ENCODE peak calls at places on chromosome 18, in eight cellular contexts. A is PC-9, L is heart right ventricle, Y is tibial nerve, Q is lower lobe of right lung, E is osteoblast, U is upper lobe of right lung, T is heart left ventricle. W is an unnamed sample. For H3K36me3, the result is how much of the 10 kb centered on the place peaks cover.

GRCh38 chr18:54222922-54223567 is 1.4 kb downstream of the MBD2 start:
- DNase-seq in A (peak), L (no peak), Y (no peak), Q (no peak), E (no peak), U (no peak), T (no peak), W (no peak)

GRCh38 chr18:495017-495416 is 5.5 kb downstream of the COLEC12 start:
- DNase-seq in A (no peak), L (no peak), Y (no peak), Q (no peak), E (no peak), U (no peak), T (no peak), W (no peak)

GRCh38 chr18:43875496-43875895 is 598.2 kb upstream of the SYT4 start:
- DNase-seq in A (no peak), L (no peak), Y (no peak), Q (no peak), E (no peak), U (no peak), T (no peak), W (no peak)

GRCh38 chr18:24544141-24544498 is 83.7 kb downstream of the HRH4 start:
- DNase-seq in A (no peak), L (no peak), Y (no peak), Q (no peak), E (no peak), U (no peak), T (no peak), W (no peak)

GRCh38 chr18:1917141-1917540 is 654.2 kb downstream of the METTL4 start:
- DNase-seq in A (no peak), L (no peak), Y (no peak), Q (no peak), E (no peak), U (no peak), T (no peak), W (no peak)

GRCh38 chr18:29840101-29840500 is 1202.4 kb downstream of the DSC3 start:
- DNase-seq in A (no peak), L (no peak), Y (no peak), Q (no peak), E (no peak), U (no peak), T (no peak), W (no peak)

GRCh38 chr18:49560277-49561126 is 1.4 kb upstream of the LIPG start:
- DNase-seq in A (no peak), L (no peak), Y (no peak), Q (no peak), E (peak), U (peak), T (no peak), W (no peak)

GRCh38 chr18:44884446-44884845 is 203.8 kb downstream of the SETBP1 start:
- DNase-seq in A (no peak), L (no peak), Y (no peak), Q (no peak), E (no peak), U (no peak), T (no peak), W (no peak)

GRCh38 chr18:48622911-48623431 is 84.1 kb downstream of the CTIF start:
- DNase-seq in A (peak), L (no peak), Y (no peak), Q (no peak), E (peak), U (no peak), T (no peak), W (no peak)

GRCh38 chr18:41052625-41053024 is 902.4 kb upstream of the PIK3C3 start:
- DNase-seq in A (no peak), L (no peak), Y (no peak), Q (no peak), E (no peak), U (no peak), T (no peak), W (no peak)

GRCh38 chr18:199768-200167 is 41.4 kb downstream of the USP14 start:
- DNase-seq in A (no peak), L (no peak), Y (no peak), Q (no peak), E (no peak), U (no peak), T (no peak), W (no peak)

GRCh38 chr18:58779514-58779913 is 85.2 kb upstream of the ZNF532 start:
- DNase-seq in A (no peak), L (no peak), Y (no peak), Q (no peak), E (peak), U (no peak), T (no peak), W (no peak)

GRCh38 chr18:45657357-45658335 is 42.4 kb downstream of the SLC14A2 start:
- DNase-seq in A (no peak), L (no peak), Y (no peak), Q (no peak), E (peak), U (no peak), T (no peak), W (no peak)

GRCh38 chr18:10900435-10900834 is 248.9 kb downstream of the PIEZO2 start:
- DNase-seq in A (no peak), L (no peak), Y (no peak), Q (no peak), E (no peak), U (no peak), T (no peak), W (no peak)

GRCh38 chr18:25234740-25235345 is 117.1 kb downstream of the ZNF521 start:
- DNase-seq in A (no peak), L (no peak), Y (no peak), Q (no peak), E (no peak), U (no peak), T (no peak), W (no peak)

GRCh38 chr18:49100226-49100968 is 149.6 kb upstream of the SMAD7 start:
- DNase-seq in A (no peak), L (no peak), Y (no peak), Q (no peak), E (no peak), U (no peak), T (no peak), W (no peak)

GRCh38 chr18:12621737-12622306 is 36.1 kb downstream of the SPIRE1 start:
- DNase-seq in A (no peak), L (no peak), Y (no peak), Q (no peak), E (peak), U (no peak), T (no peak), W (no peak)

GRCh38 chr18:23970161-23971153 is 44.1 kb upstream of the TTC39C start:
- DNase-seq in A (no peak), L (no peak), Y (no peak), Q (no peak), E (no peak), U (no peak), T (no peak), W (no peak)

GRCh38 chr18:11149441-11150270 is at the start of gene PIEZO2:
- DNase-seq in A (no peak), L (peak), Y (peak), Q (peak), E (peak), U (peak), T (peak), W (no peak)

GRCh38 chr18:58186258-58186948 is 142.4 kb downstream of the NEDD4L start:
- DNase-seq in A (peak), L (no peak), Y (no peak), Q (peak), E (peak), U (no peak), T (peak), W (no peak)

GRCh38 chr18:22932885-22933205 is 283 bp upstream of the RBBP8 start:
- DNase-seq in A (no peak), L (no peak), Y (no peak), Q (no peak), E (peak), U (no peak), T (no peak), W (no peak)

GRCh38 chr18:58567453-58568196 is 61.3 kb downstream of the ALPK2 start:
- DNase-seq in A (peak), L (no peak), Y (no peak), Q (no peak), E (peak), U (no peak), T (no peak), W (no peak)

GRCh38 chr18:78685980-78686530 is 293.6 kb upstream of the SALL3 start:
- DNase-seq in A (no peak), L (no peak), Y (no peak), Q (no peak), E (no peak), U (no peak), T (no peak), W (no peak)

GRCh38 chr18:35619468-35619867 is 37.9 kb downstream of the GALNT1 start:
- DNase-seq in A (no peak), L (no peak), Y (no peak), Q (no peak), E (no peak), U (no peak), T (peak), W (no peak)

GRCh38 chr18:3305354-3305762 is 43.4 kb downstream of the MYL12B start:
- DNase-seq in A (peak), L (no peak), Y (no peak), Q (no peak), E (peak), U (no peak), T (no peak), W (no peak)

GRCh38 chr18:72555101-72555500 is 11.0 kb upstream of the CBLN2 start:
- DNase-seq in A (no peak), L (no peak), Y (no peak), Q (no peak), E (no peak), U (no peak), T (no peak), W (no peak)

GRCh38 chr18:78794031-78794430 is 185.6 kb upstream of the SALL3 start:
- DNase-seq in A (no peak), L (no peak), Y (no peak), Q (no peak), E (no peak), U (no peak), T (no peak), W (no peak)

GRCh38 chr18:48314694-48315093 is 94.5 kb downstream of the ZBTB7C start:
- DNase-seq in A (no peak), L (no peak), Y (no peak), Q (no peak), E (no peak), U (no peak), T (no peak), W (no peak)

GRCh38 chr18:29181151-29181901 is 1004.4 kb upstream of the CDH2 start:
- DNase-seq in A (no peak), L (no peak), Y (no peak), Q (no peak), E (peak), U (no peak), T (peak), W (peak)

GRCh38 chr18:48842259-48843061 is 108.3 kb downstream of the SMAD7 start:
- DNase-seq in A (no peak), L (peak), Y (no peak), Q (peak), E (peak), U (peak), T (peak), W (no peak)

GRCh38 chr18:58046794-58047555 is 2.9 kb downstream of the NEDD4L start:
- DNase-seq in A (no peak), L (no peak), Y (no peak), Q (no peak), E (peak), U (no peak), T (no peak), W (no peak)

GRCh38 chr18:21741511-21742322 is 1.1 kb downstream of the MIB1 start:
- DNase-seq in A (peak), L (peak), Y (no peak), Q (peak), E (no peak), U (peak), T (peak), W (no peak)

GRCh38 chr18:77020561-77020960 is 112.0 kb downstream of the MBP start:
- DNase-seq in A (no peak), L (no peak), Y (no peak), Q (no peak), E (peak), U (no peak), T (no peak), W (no peak)
- H3K36me3 ChIP-seq in A (under half), L (under half), Y (under half), Q (under half), E (under half), U (under half), T (under half), W (under half)

DNA sequence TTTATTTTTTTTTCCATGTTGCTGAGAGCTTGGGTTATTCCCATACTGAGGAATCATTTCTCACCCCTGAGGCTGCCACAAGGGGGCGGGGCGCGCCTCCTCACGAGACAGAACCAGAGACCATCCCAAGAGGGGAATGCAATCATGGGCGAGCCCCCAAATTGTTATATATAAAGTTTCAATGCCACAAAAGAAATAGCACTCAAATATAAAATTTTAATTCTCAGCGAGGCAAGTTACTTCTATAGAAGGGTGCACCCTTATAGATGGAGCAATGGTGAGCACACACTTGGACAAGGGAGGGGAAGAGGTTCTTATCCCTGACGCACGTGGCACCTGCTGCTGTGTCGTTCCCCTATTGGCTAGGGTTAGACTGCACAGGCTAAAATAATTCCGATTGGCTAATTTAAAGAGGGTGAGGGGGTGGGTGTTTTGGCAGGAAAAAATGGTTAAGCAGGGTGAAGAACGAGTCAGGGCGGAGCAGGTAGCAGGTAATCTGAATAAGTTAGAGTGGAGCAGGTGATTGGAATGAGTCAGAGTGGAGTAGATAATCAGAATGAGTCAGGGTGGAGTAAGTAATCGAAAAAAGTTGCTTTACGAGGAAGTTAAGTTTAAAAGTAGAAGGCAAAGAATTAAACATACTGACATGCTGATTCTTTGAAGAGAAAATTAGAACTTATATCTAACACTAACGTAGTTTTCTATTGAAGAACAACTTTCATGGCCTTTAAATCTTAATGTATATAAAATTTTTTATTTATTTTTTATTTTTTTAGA is 177.5 kb downstream of the MTCL1 start:
- DNase-seq in A (no peak), L (no peak), Y (no peak), Q (no peak), E (no peak), U (no peak), T (no peak), W (no peak)
- TF ChIP-seq CTCF in A (peak), L (no peak), Y (no peak), Q (no peak), E (no peak), U (no peak), T (no peak), W (no peak)

GRCh38 chr18:50909261-50909660 is 30.3 kb downstream of the ME2 start:
- DNase-seq in A (no peak), L (no peak), Y (no peak), Q (no peak), E (no peak), U (no peak), T (no peak), W (no peak)
- H3K36me3 ChIP-seq in A (under half), L (under half), Y (half or more), Q (under half), E (under half), U (under half), T (under half), W (under half)

DNA sequence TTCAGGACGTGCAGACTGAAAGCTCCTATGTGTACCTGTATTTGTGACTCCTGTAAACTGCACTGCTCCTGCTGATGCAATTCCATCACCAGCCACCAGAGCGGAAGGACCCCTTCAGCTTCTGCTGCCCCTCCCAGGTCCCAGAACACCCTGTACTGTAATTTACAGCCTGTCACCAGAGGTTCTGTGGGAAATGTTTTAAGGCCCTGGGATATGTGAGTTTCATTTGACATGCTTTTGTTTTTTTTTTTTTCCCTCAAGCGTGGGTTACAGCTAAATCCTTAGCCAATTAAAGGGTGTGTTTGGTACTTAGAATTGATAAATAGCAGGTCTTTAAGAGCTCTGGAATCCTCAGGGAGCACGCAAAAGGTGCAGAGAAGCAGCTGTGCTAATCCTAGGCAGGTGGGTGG is 79.4 kb downstream of the KCTD1 start:
- DNase-seq in A (no peak), L (no peak), Y (no peak), Q (no peak), E (no peak), U (no peak), T (no peak), W (no peak)
- TF ChIP-seq CTCF in A (peak), L (peak), Y (no peak), Q (peak), E (peak), U (peak), T (peak), W (peak)

GRCh38 chr18:62571648-62572047 is 48.8 kb downstream of the ZCCHC2 start:
- DNase-seq in A (no peak), L (no peak), Y (no peak), Q (no peak), E (no peak), U (no peak), T (no peak), W (no peak)
- H3K36me3 ChIP-seq in A (under half), L (under half), Y (half or more), Q (half or more), E (under half), U (half or more), T (under half), W (half or more)

GRCh38 chr18:61502472-61502871 is 169.2 kb downstream of the CDH20 start:
- DNase-seq in A (peak), L (no peak), Y (no peak), Q (no peak), E (no peak), U (no peak), T (no peak), W (no peak)
- TF ChIP-seq CTCF in A (peak), L (peak), Y (peak), Q (peak), E (peak), U (peak), T (peak), W (peak)

GRCh38 chr18:79926715-79927596 is 24.5 kb downstream of the SLC66A2 start:
- DNase-seq in A (no peak), L (no peak), Y (no peak), Q (peak), E (peak), U (peak), T (peak), W (no peak)
- H3K36me3 ChIP-seq in A (under half), L (under half), Y (half or more), Q (under half), E (under half), U (under half), T (under half), W (under half)